ENCODE peak calls at places on chromosomes 3 and 15, in seven cellular contexts. Y is A549, A is suprapubic skin, P is brain microvascular endothelial cell, J is GM12865, I is lung, K is cardiac muscle cell. O is an unnamed sample.

GRCh38 chr15:33343275-33343674 is 32.5 kb downstream of the RYR3 start:
- DNase-seq in Y (no peak), A (no peak), P (no peak), J (no peak), I (no peak), K (no peak), O (no peak)

GRCh38 chr3:136490646-136491405 is 240.7 kb downstream of the PCCB start:
- DNase-seq in Y (no peak), A (no peak), P (no peak), J (no peak), I (no peak), K (no peak), O (no peak)

GRCh38 chr15:62895905-62896316 is 146.6 kb upstream of the TPM1 start:
- DNase-seq in Y (peak), A (no peak), P (peak), J (no peak), I (no peak), K (peak), O (peak)

GRCh38 chr15:52680041-52680391 is 828 bp upstream of the ATOSA start:
- DNase-seq in Y (peak), A (no peak), P (peak), J (peak), I (no peak), K (peak), O (peak)

GRCh38 chr3:102265720-102266119 is 169.1 kb upstream of the ZPLD1 start:
- DNase-seq in Y (no peak), A (no peak), P (no peak), J (peak), I (no peak), K (peak), O (no peak)

GRCh38 chr3:156226676-156227420 is 106.5 kb downstream of the KCNAB1 start:
- DNase-seq in Y (no peak), A (no peak), P (no peak), J (no peak), I (no peak), K (no peak), O (no peak)

GRCh38 chr3:18572809-18573208 is 147.7 kb upstream of the SATB1 start:
- DNase-seq in Y (no peak), A (no peak), P (no peak), J (no peak), I (no peak), K (no peak), O (no peak)

GRCh38 chr3:95923496-95924210 is 890.7 kb upstream of the EPHA6 start:
- DNase-seq in Y (peak), A (no peak), P (peak), J (no peak), I (peak), K (peak), O (peak)

GRCh38 chr3:151156618-151157216 is 46.3 kb downstream of the GPR171 start:
- DNase-seq in Y (peak), A (no peak), P (peak), J (peak), I (no peak), K (peak), O (peak)

GRCh38 chr3:187291001-187291511 is 481 bp downstream of the MASP1 start:
- DNase-seq in Y (no peak), A (no peak), P (peak), J (no peak), I (no peak), K (peak), O (peak)

GRCh38 chr15:92981333-92981732 is 81.2 kb downstream of the CHD2 start:
- DNase-seq in Y (no peak), A (no peak), P (no peak), J (no peak), I (no peak), K (no peak), O (no peak)

GRCh38 chr3:55189359-55189801 is 261.5 kb upstream of the LRTM1 start:
- DNase-seq in Y (peak), A (no peak), P (peak), J (no peak), I (no peak), K (peak), O (peak)

GRCh38 chr3:29202368-29202767 is 78.5 kb upstream of the RBMS3 start:
- DNase-seq in Y (no peak), A (no peak), P (no peak), J (no peak), I (no peak), K (peak), O (peak)

GRCh38 chr3:73681198-73681597 is 56.5 kb upstream of the PDZRN3 start:
- DNase-seq in Y (no peak), A (no peak), P (no peak), J (no peak), I (no peak), K (no peak), O (no peak)
- H3K4me3 ChIP-seq in Y (no peak), A (no peak), P (no peak), J (no peak), I (no peak), K (no peak), O (no peak)

DNA sequence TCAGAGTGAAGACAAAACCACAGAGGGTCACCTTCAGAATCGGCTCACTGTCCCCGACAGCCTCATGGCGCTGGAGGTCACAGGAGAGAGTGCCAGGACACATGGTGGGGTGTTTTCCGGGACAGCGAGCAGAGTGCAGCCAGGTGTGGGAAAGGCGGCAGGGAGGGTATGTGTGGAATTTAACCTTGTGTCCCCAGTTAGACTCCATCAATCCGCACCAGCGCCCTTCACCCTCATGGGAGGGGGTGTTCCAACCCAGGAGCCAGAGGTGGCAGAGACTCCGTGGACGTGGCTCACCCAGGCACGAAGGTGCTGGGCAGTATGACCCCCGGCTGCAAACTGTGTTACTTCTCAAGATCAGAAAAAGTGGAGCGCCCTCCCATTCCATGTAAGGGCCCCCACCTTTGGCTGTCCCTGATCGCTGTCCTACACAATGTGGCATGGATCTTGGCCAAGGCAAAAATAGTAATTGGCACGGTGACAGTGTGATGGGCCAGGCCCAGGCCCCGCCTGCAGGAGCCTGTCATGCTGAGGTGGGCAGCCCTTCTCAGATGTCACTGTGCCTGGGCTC is 190.3 kb downstream of the XXYLT1 start:
- DNase-seq in Y (no peak), A (no peak), P (no peak), J (no peak), I (no peak), K (no peak), O (no peak)
- H3K4me3 ChIP-seq in Y (no peak), A (no peak), P (no peak), J (no peak), I (no peak), K (no peak), O (no peak)

DNA sequence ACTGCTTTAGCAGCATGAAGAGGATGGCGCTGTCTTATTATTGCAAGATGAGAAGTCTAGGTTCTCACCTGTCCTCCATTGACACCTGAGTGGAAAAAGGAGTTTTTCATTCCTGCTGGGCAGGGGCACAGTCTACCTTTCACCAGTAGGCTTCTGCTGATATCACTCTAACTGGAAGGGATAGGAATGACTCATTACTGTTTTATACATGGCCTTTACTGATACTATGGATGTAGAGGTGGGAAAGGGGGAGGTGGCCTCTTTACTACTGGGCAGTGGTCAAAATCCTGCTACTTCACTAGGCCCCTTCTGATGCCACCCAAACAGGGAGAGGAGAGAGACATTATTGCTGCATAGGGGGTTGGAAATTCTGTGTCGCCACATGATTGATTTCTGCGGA is 97.8 kb downstream of the BBX start:
- DNase-seq in Y (no peak), A (no peak), P (no peak), J (no peak), I (no peak), K (no peak), O (no peak)
- H3K4me3 ChIP-seq in Y (no peak), A (no peak), P (no peak), J (no peak), I (no peak), K (no peak), O (no peak)

GRCh38 chr3:24522155-24522579 is 27.5 kb upstream of the THRB start:
- DNase-seq in Y (no peak), A (peak), P (no peak), J (no peak), I (no peak), K (peak), O (no peak)
- H3K4me3 ChIP-seq in Y (peak), A (peak), P (peak), J (no peak), I (no peak), K (peak), O (peak)

GRCh38 chr3:168093229-168093628 is 2.5 kb downstream of the GOLIM4 start:
- DNase-seq in Y (no peak), A (no peak), P (no peak), J (no peak), I (no peak), K (no peak), O (no peak)
- H3K4me3 ChIP-seq in Y (peak), A (peak), P (peak), J (peak), I (no peak), K (peak), O (peak)

GRCh38 chr15:85624241-85624855 is 170.4 kb downstream of the KLHL25 start:
- DNase-seq in Y (no peak), A (no peak), P (no peak), J (no peak), I (no peak), K (peak), O (peak)
- H3K4me3 ChIP-seq in Y (no peak), A (peak), P (no peak), J (no peak), I (no peak), K (no peak), O (no peak)

DNA sequence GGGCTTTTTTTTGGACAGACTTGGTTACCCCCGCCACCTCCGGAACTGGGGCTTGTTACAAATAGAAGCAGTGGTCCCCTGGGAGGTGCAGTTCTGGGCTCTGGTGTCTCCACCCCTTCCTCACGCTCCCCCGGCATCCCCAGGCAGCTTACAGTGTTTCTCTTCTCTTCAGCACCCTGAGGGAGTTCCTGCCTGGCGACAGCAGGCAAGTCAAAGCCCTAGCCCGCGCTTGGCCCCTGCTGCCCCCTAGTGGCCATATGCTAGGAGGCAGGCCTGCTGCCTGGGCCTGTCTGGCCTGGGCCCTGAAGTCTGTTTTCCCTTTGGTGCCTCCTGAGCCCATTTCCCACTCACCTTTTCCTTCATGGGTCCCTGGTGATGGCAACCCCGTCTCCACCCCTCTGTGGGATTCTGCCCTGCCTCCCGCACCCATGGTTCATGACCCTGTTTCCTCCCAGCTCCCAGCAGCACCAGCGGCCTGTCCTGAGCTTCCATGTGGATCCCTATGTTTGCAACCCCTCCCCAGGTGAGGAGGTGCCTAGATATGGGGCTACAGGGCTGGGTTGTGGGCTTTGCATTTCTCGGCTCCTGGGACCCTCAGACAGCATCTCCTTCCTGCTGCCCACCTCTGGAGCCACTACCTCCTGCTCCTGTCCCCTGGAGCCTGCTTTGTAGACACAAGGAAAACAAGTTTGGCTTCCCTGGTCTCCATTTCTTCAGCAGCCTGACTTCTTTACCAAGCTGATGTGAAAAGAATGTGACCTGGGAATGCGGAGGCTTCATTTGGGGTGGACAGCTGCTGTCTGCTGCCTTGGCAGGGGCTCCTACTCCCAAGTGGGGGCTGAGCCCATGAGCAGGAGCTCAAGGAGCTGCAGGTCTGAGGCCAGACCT is 2.2 kb downstream of the SNX22 start:
- DNase-seq in Y (peak), A (peak), P (peak), J (peak), I (peak), K (peak), O (peak)
- H3K4me3 ChIP-seq in Y (no peak), A (no peak), P (no peak), J (peak), I (no peak), K (no peak), O (no peak)

GRCh38 chr3:175526609-175527280 is 667.6 kb downstream of the NAALADL2 start:
- DNase-seq in Y (no peak), A (no peak), P (no peak), J (peak), I (no peak), K (peak), O (peak)

DNA sequence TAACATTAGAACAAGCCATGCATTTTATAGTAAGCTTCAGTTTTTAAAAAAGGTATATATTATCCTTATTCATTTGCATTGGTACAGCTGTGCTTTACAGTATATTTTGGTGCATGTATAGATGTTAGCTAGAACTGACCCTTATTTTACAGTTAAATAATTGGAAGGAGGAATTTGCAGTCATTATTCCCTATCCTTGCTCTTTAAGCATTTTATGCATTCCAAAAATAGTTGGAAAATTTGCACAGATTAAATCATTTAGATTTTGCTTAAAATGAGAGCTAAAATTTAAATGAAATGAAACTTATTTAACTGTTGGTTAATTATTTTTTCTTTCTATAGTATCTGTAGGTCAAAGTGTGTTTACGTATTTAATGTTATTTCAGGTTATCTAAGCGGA is 667.1 kb downstream of the NAALADL2 start:
- DNase-seq in Y (no peak), A (no peak), P (no peak), J (no peak), I (no peak), K (no peak), O (no peak)
- H3K4me3 ChIP-seq in Y (peak), A (peak), P (peak), J (peak), I (no peak), K (no peak), O (peak)

DNA sequence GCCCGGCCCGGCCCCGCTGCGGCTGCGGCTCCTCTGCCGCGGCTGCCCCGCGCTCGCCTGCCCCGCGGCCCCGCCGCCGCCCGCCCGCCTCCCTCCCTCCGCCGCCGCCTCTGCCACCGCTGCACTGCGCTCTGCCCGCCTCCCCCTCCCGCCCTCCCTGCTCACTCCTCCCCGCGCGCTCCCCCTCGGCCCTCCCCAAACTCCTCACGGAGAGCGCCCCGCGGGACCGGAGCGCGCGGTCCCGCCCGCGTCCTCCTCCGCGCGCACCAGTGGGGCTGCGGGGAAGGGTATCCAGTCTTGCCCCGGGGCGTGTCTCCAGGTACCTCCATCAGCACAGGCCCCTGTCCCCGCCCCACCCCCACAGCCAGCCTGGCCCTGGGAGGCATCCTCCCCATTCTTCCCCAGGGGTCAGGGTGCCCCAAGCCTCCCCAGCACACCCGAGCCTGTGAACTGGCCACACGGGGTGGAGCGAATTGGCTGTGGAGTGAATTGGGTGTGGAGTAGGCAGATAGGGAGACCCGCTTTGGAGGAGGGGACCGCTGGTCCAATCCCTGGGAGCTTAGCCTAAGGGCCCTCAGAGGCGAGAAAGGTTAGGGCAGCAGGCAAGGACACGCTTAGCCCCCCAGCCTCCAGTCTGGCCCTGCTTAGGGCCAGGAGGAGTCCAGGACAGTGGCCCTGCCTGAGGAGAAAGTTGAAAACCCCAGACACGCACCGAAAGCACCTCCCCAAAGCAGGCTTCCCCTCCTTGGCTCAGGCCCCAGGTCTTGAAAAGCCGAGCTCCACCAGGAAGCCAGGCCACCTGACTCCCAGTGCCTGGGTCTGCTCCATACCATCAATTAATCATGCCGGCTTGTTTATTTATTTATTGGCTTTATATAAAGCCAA is 107.8 kb upstream of the SLC6A11 start:
- DNase-seq in Y (no peak), A (no peak), P (no peak), J (no peak), I (no peak), K (no peak), O (no peak)
- H3K4me3 ChIP-seq in Y (peak), A (peak), P (no peak), J (no peak), I (no peak), K (no peak), O (no peak)